ENCODE peak calls at places on chromosome 15, in seven cellular contexts. T, P, R, O, D, F and C are unnamed samples. For H3K4me1, the result is how much of the 10 kb centered on the place peaks cover.

GRCh38 chr15:90011705-90012104 is 10.6 kb downstream of the ZNF710 start:
- DNase-seq in T (no peak), P (no peak), R (no peak), O (no peak), D (no peak), F (no peak), C (no peak)

GRCh38 chr15:87628311-87628710 is 628.2 kb downstream of the NTRK3 start:
- DNase-seq in T (no peak), P (no peak), R (no peak), O (no peak), D (no peak), F (no peak), C (no peak)

GRCh38 chr15:70856177-70856883 is 2.4 kb upstream of the LARP6 start:
- DNase-seq in T (no peak), P (no peak), R (no peak), O (no peak), D (no peak), F (no peak), C (peak)

GRCh38 chr15:59722451-59722850 is 33.3 kb upstream of the BNIP2 start:
- DNase-seq in T (no peak), P (no peak), R (no peak), O (no peak), D (no peak), F (no peak), C (no peak)

GRCh38 chr15:50854594-50855490 is 53.6 kb upstream of the AP4E1 start:
- DNase-seq in T (peak), P (peak), R (no peak), O (peak), D (no peak), F (no peak), C (peak)

GRCh38 chr15:80073197-80073596 is 13.7 kb downstream of the ZFAND6 start:
- DNase-seq in T (no peak), P (no peak), R (no peak), O (no peak), D (no peak), F (no peak), C (peak)

GRCh38 chr15:95132774-95133173 is 901.4 kb downstream of the MCTP2 start:
- DNase-seq in T (no peak), P (no peak), R (no peak), O (no peak), D (no peak), F (no peak), C (peak)

GRCh38 chr15:52528465-52529288 is at the start of gene MYO5A:
- DNase-seq in T (peak), P (peak), R (peak), O (peak), D (peak), F (peak), C (peak)

GRCh38 chr15:90086868-90087268 is 15.4 kb downstream of the IDH2 start:
- DNase-seq in T (peak), P (peak), R (peak), O (no peak), D (peak), F (peak), C (peak)

GRCh38 chr15:90594297-90594696 is 64.6 kb downstream of the CRTC3 start:
- DNase-seq in T (peak), P (peak), R (peak), O (no peak), D (no peak), F (peak), C (peak)

GRCh38 chr15:40930430-40931299 is 1.5 kb downstream of the DLL4 start:
- DNase-seq in T (peak), P (peak), R (peak), O (peak), D (peak), F (peak), C (peak)

GRCh38 chr15:71052356-71052755 is 62.9 kb upstream of the THSD4 start:
- DNase-seq in T (no peak), P (no peak), R (no peak), O (no peak), D (no peak), F (no peak), C (peak)

GRCh38 chr15:72599855-72600464 is 54.5 kb upstream of the GOLGA6B start:
- DNase-seq in T (peak), P (peak), R (peak), O (peak), D (peak), F (peak), C (peak)

GRCh38 chr15:96333194-96334016 is 2.9 kb downstream of the NR2F2 start:
- DNase-seq in T (no peak), P (no peak), R (no peak), O (peak), D (peak), F (peak), C (peak)

GRCh38 chr15:38271895-38272294 is 19.3 kb downstream of the SPRED1 start:
- DNase-seq in T (no peak), P (no peak), R (no peak), O (no peak), D (no peak), F (no peak), C (no peak)

GRCh38 chr15:54026891-54027290 is 48.6 kb downstream of the UNC13C start:
- DNase-seq in T (no peak), P (no peak), R (no peak), O (no peak), D (no peak), F (no peak), C (no peak)

GRCh38 chr15:65377105-65377975 is 462 bp downstream of the IGDCC3 start:
- DNase-seq in T (no peak), P (peak), R (peak), O (peak), D (peak), F (peak), C (peak)

GRCh38 chr15:39756806-39757522 is 25.7 kb downstream of the FSIP1 start:
- DNase-seq in T (peak), P (peak), R (peak), O (peak), D (no peak), F (peak), C (peak)

GRCh38 chr15:81285461-81285860 is 38.5 kb downstream of the STARD5 start:
- DNase-seq in T (no peak), P (no peak), R (no peak), O (no peak), D (no peak), F (no peak), C (no peak)

GRCh38 chr15:81289910-81290309 is 34.0 kb downstream of the STARD5 start:
- DNase-seq in T (no peak), P (no peak), R (no peak), O (no peak), D (no peak), F (no peak), C (no peak)

GRCh38 chr15:81284256-81285031 is 39.5 kb downstream of the STARD5 start:
- DNase-seq in T (peak), P (no peak), R (no peak), O (no peak), D (no peak), F (no peak), C (no peak)

GRCh38 chr15:81288616-81289015 is 35.3 kb downstream of the STARD5 start:
- DNase-seq in T (no peak), P (no peak), R (no peak), O (no peak), D (no peak), F (no peak), C (no peak)

DNA sequence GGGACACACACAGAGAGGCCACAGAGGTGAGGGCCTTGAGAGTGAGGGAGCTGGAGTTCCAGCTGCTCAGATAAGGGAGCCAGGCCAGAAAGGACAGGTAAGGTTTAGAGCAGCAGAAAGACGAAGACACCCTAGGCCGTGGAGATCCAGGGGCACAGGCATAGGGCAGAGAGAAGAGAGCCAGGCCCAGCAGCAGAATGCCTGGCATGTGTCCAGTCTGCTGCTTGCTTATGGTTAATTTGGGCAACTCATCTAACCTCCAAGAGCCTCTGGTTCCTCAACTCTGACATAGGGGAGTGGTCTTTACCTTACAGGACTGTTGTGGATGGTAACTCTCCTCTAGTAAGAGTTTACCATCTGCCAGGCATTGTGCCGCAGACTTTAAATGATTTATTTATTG is 35.9 kb downstream of the STARD5 start:
- DNase-seq in T (no peak), P (no peak), R (no peak), O (no peak), D (no peak), F (no peak), C (no peak)
- H3K4me1 ChIP-seq in T (half or more), P (under half), R (under half), O (under half), D (under half), F (under half), C (under half)

GRCh38 chr15:57015897-57016296 is 97.5 kb downstream of the TCF12 start:
- DNase-seq in T (no peak), P (peak), R (no peak), O (peak), D (no peak), F (no peak), C (no peak)
- H3K4me2 ChIP-seq in T (no peak), P (peak), R (no peak), O (no peak), D (no peak), F (no peak), C (no peak)

DNA sequence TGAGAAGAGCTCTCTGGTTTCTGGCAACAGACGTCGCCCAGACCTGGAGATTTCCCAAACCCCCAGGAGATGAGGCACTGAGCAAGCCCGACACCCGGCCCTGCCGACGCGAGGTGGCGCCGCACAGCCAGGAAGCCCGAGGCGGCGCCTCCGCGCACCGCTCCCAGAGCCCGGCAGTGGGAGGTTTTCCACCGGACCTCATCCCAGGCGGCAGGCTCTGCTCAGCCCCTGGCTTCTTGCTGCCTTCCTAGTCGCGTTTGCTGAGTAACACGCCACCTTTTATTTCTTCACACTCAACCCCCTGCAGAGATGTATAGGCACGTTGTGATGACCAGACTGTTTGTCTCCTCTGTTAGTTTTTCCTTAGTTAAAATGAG is 56.3 kb upstream of the ARRDC4 start:
- DNase-seq in T (peak), P (peak), R (peak), O (peak), D (peak), F (peak), C (peak)
- H3K27ac ChIP-seq in T (no peak), P (no peak), R (no peak), O (no peak), D (no peak), F (no peak), C (no peak)

GRCh38 chr15:81310480-81310879 is 13.5 kb downstream of the STARD5 start:
- DNase-seq in T (no peak), P (no peak), R (no peak), O (no peak), D (no peak), F (no peak), C (no peak)
- H3K4me1 ChIP-seq in T (under half), P (under half), R (under half), O (under half), D (under half), F (under half), C (under half)

GRCh38 chr15:101206173-101206572 is 45.7 kb downstream of the CHSY1 start:
- DNase-seq in T (no peak), P (no peak), R (no peak), O (no peak), D (no peak), F (no peak), C (peak)
- H3K4me2 ChIP-seq in T (no peak), P (no peak), R (no peak), O (no peak), D (no peak), F (no peak), C (peak)

DNA sequence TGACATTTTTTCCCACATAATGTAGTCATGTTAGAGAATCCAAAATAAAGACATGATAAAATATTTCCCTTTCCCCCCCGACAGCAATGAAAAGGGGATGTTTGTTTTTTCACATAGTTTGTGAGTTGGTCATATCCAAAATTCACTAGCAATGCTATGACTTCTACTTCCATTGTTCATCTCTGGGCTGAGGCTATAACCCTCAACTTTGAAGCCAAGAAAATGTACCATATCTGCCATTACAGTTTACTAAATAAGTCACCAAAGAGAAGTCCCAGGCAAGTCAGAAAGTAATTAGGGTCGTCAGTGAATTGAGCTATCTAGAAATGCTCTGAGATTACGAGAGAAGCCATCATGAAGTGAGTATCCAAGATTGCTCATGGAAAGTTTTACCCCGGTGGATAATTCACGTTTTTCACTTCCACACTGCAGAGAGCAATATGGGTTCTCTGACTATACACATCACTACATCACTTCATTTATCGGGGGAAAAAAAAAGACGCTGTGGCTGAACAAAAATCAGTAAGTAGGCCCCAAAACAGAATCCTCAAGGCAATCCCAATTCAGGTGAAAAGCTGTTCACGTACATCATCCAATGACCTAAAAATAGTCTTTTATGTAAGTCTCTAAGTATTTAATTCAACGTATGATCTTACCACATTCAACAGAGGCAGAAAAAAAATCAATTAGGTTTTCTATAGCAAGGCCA is 1.4 kb downstream of the PEAK1 start:
- DNase-seq in T (no peak), P (peak), R (peak), O (no peak), D (no peak), F (no peak), C (peak)
- H3K27ac ChIP-seq in T (no peak), P (peak), R (peak), O (peak), D (peak), F (no peak), C (peak)

DNA sequence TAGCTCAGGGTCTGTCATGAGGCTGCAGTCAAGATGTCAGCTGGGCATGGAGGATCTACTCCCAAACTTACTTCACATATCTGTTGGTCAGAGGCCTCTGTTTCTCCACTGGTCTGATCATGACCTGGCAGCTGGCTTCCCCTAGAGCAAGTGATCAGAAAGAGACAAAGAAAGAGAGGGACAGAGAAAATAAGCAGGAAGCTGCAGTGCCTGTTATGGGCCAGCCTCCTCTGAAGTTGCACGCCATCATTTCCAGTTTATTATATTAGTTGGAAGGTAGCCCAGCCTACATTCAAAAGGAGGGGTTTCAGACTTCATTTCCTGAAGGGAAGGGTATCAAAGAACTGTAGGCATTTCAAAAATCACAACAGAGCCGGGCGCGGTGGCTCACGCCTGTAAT is 5.0 kb upstream of the RPP25 start:
- DNase-seq in T (no peak), P (no peak), R (peak), O (no peak), D (no peak), F (no peak), C (no peak)
- H3K4me1 ChIP-seq in T (under half), P (under half), R (half or more), O (under half), D (under half), F (under half), C (under half)